ENCODE peak calls at places on chromosomes 11 and 22, in seven cellular contexts. I is kidney tubule cell; Y is NB4; O is activated CD4-positive, alpha-beta T cell treated with anti-CD3 and anti-CD28 coated beads for 48 hours; A is GM20000; V is RWPE1; Z is stimulated activated CD4-positive, alpha-beta T cell treated with anti-CD3 and anti-CD28 coated beads, Interleukin-1b, Interleukin-23, amount 100 ng/mL, for 1 hour. C is an unnamed sample.

GRCh38 chr11:5712507-5712906 is 22.9 kb downstream of the TRIM22 start:
- DNase-seq in O (no peak), V (peak; percentile 30), Y (peak; percentile 12), I (peak; percentile 26), A (peak; percentile 10), Z (no peak), C (no peak)

GRCh38 chr11:72770799-72771198 is 18.6 kb upstream of the ARAP1 start:
- DNase-seq in O (no peak), I (no peak), Z (no peak), A (no peak), Y (no peak), V (no peak), C (no peak)

GRCh38 chr11:72307439-72307838 is 63.5 kb upstream of the PHOX2A start:
- DNase-seq in V (no peak), O (no peak), Y (no peak), I (no peak), Z (no peak), A (no peak), C (no peak)

GRCh38 chr11:131275580-131275979 is 94.8 kb upstream of the NTM start:
- DNase-seq in Y (no peak), V (no peak), Z (no peak), A (no peak), O (no peak), I (no peak), C (no peak)

GRCh38 chr11:133081730-133082452 is 450.4 kb downstream of the OPCML start:
- DNase-seq in Z (no peak), Y (no peak), V (no peak), O (no peak), I (no peak), A (no peak), C (no peak)

GRCh38 chr11:97732011-97732632 is 1288.6 kb upstream of the CNTN5 start:
- DNase-seq in I (peak; percentile 16), Y (no peak), Z (no peak), O (no peak), V (no peak), A (no peak), C (no peak)

GRCh38 chr11:8263109-8263768 is 439 bp downstream of the LMO1 start:
- DNase-seq in O (no peak), I (peak; percentile 12), Y (no peak), V (no peak), Z (no peak), A (no peak), C (no peak)

GRCh38 chr22:38211556-38211955 is 9.8 kb downstream of the MAFF start:
- DNase-seq in O (no peak), I (no peak), A (no peak), V (no peak), Z (no peak), Y (no peak), C (no peak)

GRCh38 chr11:1515082-1516060 is 28.8 kb upstream of the MOB2 start:
- DNase-seq in Z (peak; percentile 69), I (peak; percentile 63), V (peak; percentile 75), A (peak; percentile 92), Y (peak; percentile 67), O (peak; percentile 85), C (no peak)